ENCODE peak calls at places on chromosomes 4 and X, in seven cellular contexts. One of them, this sample, is unnamed. For H3K4me1, the result is how much of the 10 kb centered on the place peaks cover.

GRCh38 chr4:1211951-1212545 is 36.9 kb downstream of the CTBP1 start:
- DNase-seq in tibial artery: no peak
- DNase-seq in transverse colon: no peak
- DNase-seq in CD8-positive, alpha-beta T cell: no peak
- DNase-seq in kidney: peak
- DNase-seq in aorta: peak
- DNase-seq in thoracic aorta: no peak
- DNase-seq in this sample: no peak

GRCh38 chrX:150575415-150575814 is 7.0 kb downstream of the MTM1 start:
- DNase-seq in tibial artery: no peak
- DNase-seq in transverse colon: peak
- DNase-seq in CD8-positive, alpha-beta T cell: peak
- DNase-seq in kidney: no peak
- DNase-seq in aorta: no peak
- DNase-seq in thoracic aorta: no peak
- DNase-seq in this sample: no peak

GRCh38 chr4:26020896-26021295 is 106.9 kb downstream of the SMIM20 start:
- DNase-seq in tibial artery: no peak
- DNase-seq in transverse colon: no peak
- DNase-seq in CD8-positive, alpha-beta T cell: no peak
- DNase-seq in kidney: no peak
- DNase-seq in aorta: no peak
- DNase-seq in thoracic aorta: no peak
- DNase-seq in this sample: no peak

GRCh38 chr4:70902577-70903281 is 560 bp downstream of the MOB1B start:
- DNase-seq in tibial artery: no peak
- DNase-seq in transverse colon: no peak
- DNase-seq in CD8-positive, alpha-beta T cell: no peak
- DNase-seq in kidney: no peak
- DNase-seq in aorta: no peak
- DNase-seq in thoracic aorta: no peak
- DNase-seq in this sample: no peak

GRCh38 chrX:20418379-20418778 is 151.7 kb upstream of the RPS6KA3 start:
- DNase-seq in tibial artery: no peak
- DNase-seq in transverse colon: no peak
- DNase-seq in CD8-positive, alpha-beta T cell: no peak
- DNase-seq in kidney: no peak
- DNase-seq in aorta: no peak
- DNase-seq in thoracic aorta: no peak
- DNase-seq in this sample: no peak

GRCh38 chr4:139665690-139666529 is at the start of gene MGST2:
- DNase-seq in tibial artery: peak
- DNase-seq in transverse colon: peak
- DNase-seq in CD8-positive, alpha-beta T cell: peak
- DNase-seq in kidney: peak
- DNase-seq in aorta: peak
- DNase-seq in thoracic aorta: no peak
- DNase-seq in this sample: no peak

GRCh38 chr4:137967480-137968190 is 274.5 kb downstream of the SLC7A11 start:
- DNase-seq in tibial artery: no peak
- DNase-seq in transverse colon: no peak
- DNase-seq in CD8-positive, alpha-beta T cell: no peak
- DNase-seq in kidney: no peak
- DNase-seq in aorta: no peak
- DNase-seq in thoracic aorta: no peak
- DNase-seq in this sample: no peak

GRCh38 chr4:169102011-169102410 is 92.0 kb upstream of the CBR4 start:
- DNase-seq in tibial artery: no peak
- DNase-seq in transverse colon: no peak
- DNase-seq in CD8-positive, alpha-beta T cell: no peak
- DNase-seq in kidney: no peak
- DNase-seq in aorta: no peak
- DNase-seq in thoracic aorta: no peak
- DNase-seq in this sample: no peak

GRCh38 chrX:35826503-35826902 is 28.4 kb downstream of the MAGEB16 start:
- DNase-seq in tibial artery: no peak
- DNase-seq in transverse colon: no peak
- DNase-seq in CD8-positive, alpha-beta T cell: no peak
- DNase-seq in kidney: no peak
- DNase-seq in aorta: no peak
- DNase-seq in thoracic aorta: no peak
- DNase-seq in this sample: no peak

GRCh38 chrX:96372313-96373046 is 312.2 kb upstream of the DIAPH2 start:
- DNase-seq in tibial artery: no peak
- DNase-seq in transverse colon: no peak
- DNase-seq in CD8-positive, alpha-beta T cell: no peak
- DNase-seq in kidney: no peak
- DNase-seq in aorta: no peak
- DNase-seq in thoracic aorta: no peak
- DNase-seq in this sample: no peak

GRCh38 chrX:44507292-44507691 is 35.4 kb downstream of the FUNDC1 start:
- DNase-seq in tibial artery: no peak
- DNase-seq in transverse colon: no peak
- DNase-seq in CD8-positive, alpha-beta T cell: no peak
- DNase-seq in kidney: no peak
- DNase-seq in aorta: no peak
- DNase-seq in thoracic aorta: no peak
- DNase-seq in this sample: no peak

GRCh38 chr4:114272226-114272625 is 292.8 kb upstream of the ARSJ start:
- DNase-seq in tibial artery: no peak
- DNase-seq in transverse colon: no peak
- DNase-seq in CD8-positive, alpha-beta T cell: no peak
- DNase-seq in kidney: no peak
- DNase-seq in aorta: no peak
- DNase-seq in thoracic aorta: no peak
- DNase-seq in this sample: no peak

GRCh38 chrX:18973527-18974192 is 10.3 kb downstream of the PHKA2 start:
- DNase-seq in tibial artery: no peak
- DNase-seq in transverse colon: peak
- DNase-seq in CD8-positive, alpha-beta T cell: no peak
- DNase-seq in kidney: no peak
- DNase-seq in aorta: no peak
- DNase-seq in thoracic aorta: no peak
- DNase-seq in this sample: no peak

GRCh38 chrX:17605676-17606075 is 131.6 kb upstream of the SCML1 start:
- DNase-seq in tibial artery: no peak
- DNase-seq in transverse colon: no peak
- DNase-seq in CD8-positive, alpha-beta T cell: no peak
- DNase-seq in kidney: no peak
- DNase-seq in aorta: no peak
- DNase-seq in thoracic aorta: no peak
- DNase-seq in this sample: no peak

GRCh38 chrX:71996826-71997225 is 86.2 kb downstream of the NHSL2 start:
- DNase-seq in tibial artery: peak
- DNase-seq in transverse colon: no peak
- DNase-seq in CD8-positive, alpha-beta T cell: no peak
- DNase-seq in kidney: no peak
- DNase-seq in aorta: peak
- DNase-seq in thoracic aorta: no peak
- DNase-seq in this sample: peak

GRCh38 chr4:102647117-102647516 is 113.7 kb downstream of the MANBA start:
- DNase-seq in tibial artery: no peak
- DNase-seq in transverse colon: no peak
- DNase-seq in CD8-positive, alpha-beta T cell: no peak
- DNase-seq in kidney: no peak
- DNase-seq in aorta: no peak
- DNase-seq in thoracic aorta: no peak
- DNase-seq in this sample: no peak

GRCh38 chr4:71380721-71381120 is 41.9 kb downstream of the SLC4A4 start:
- DNase-seq in tibial artery: no peak
- DNase-seq in transverse colon: no peak
- DNase-seq in CD8-positive, alpha-beta T cell: no peak
- DNase-seq in kidney: no peak
- DNase-seq in aorta: no peak
- DNase-seq in thoracic aorta: no peak
- DNase-seq in this sample: no peak

GRCh38 chr4:119738901-119739300 is 110.3 kb upstream of the PDE5A start:
- DNase-seq in tibial artery: no peak
- DNase-seq in transverse colon: no peak
- DNase-seq in CD8-positive, alpha-beta T cell: no peak
- DNase-seq in kidney: no peak
- DNase-seq in aorta: no peak
- DNase-seq in thoracic aorta: no peak
- DNase-seq in this sample: no peak

GRCh38 chrX:69024931-69025330 is 140.3 kb downstream of the PJA1 start:
- DNase-seq in tibial artery: peak
- DNase-seq in transverse colon: peak
- DNase-seq in CD8-positive, alpha-beta T cell: no peak
- DNase-seq in kidney: peak
- DNase-seq in aorta: peak
- DNase-seq in thoracic aorta: peak
- DNase-seq in this sample: peak

GRCh38 chr4:81565137-81565870 is 93.6 kb upstream of the RASGEF1B start:
- DNase-seq in tibial artery: peak
- DNase-seq in transverse colon: peak
- DNase-seq in CD8-positive, alpha-beta T cell: no peak
- DNase-seq in kidney: peak
- DNase-seq in aorta: peak
- DNase-seq in thoracic aorta: peak
- DNase-seq in this sample: no peak

GRCh38 chrX:42776195-42776594 is 1.8 kb downstream of the PPP1R2C start:
- DNase-seq in tibial artery: no peak
- DNase-seq in transverse colon: no peak
- DNase-seq in CD8-positive, alpha-beta T cell: no peak
- DNase-seq in kidney: no peak
- DNase-seq in aorta: no peak
- DNase-seq in thoracic aorta: no peak
- DNase-seq in this sample: no peak

GRCh38 chrX:103151799-103152198 is 58.9 kb upstream of the NXF3 start:
- DNase-seq in tibial artery: no peak
- DNase-seq in transverse colon: no peak
- DNase-seq in CD8-positive, alpha-beta T cell: no peak
- DNase-seq in kidney: no peak
- DNase-seq in aorta: no peak
- DNase-seq in thoracic aorta: no peak
- DNase-seq in this sample: no peak

GRCh38 chr4:106502106-106502699 is 133.6 kb upstream of the GIMD1 start:
- DNase-seq in tibial artery: peak
- DNase-seq in transverse colon: peak
- DNase-seq in CD8-positive, alpha-beta T cell: peak
- DNase-seq in kidney: no peak
- DNase-seq in aorta: peak
- DNase-seq in thoracic aorta: no peak
- DNase-seq in this sample: no peak

GRCh38 chr4:52780206-52780605 is 29.0 kb upstream of the ERVMER34-1 start:
- DNase-seq in tibial artery: no peak
- DNase-seq in transverse colon: no peak
- DNase-seq in CD8-positive, alpha-beta T cell: no peak
- DNase-seq in kidney: no peak
- DNase-seq in aorta: peak
- DNase-seq in thoracic aorta: no peak
- DNase-seq in this sample: no peak

GRCh38 chrX:79719568-79720231 is 294.9 kb upstream of the TBX22 start:
- DNase-seq in tibial artery: no peak
- DNase-seq in transverse colon: no peak
- DNase-seq in CD8-positive, alpha-beta T cell: no peak
- DNase-seq in kidney: no peak
- DNase-seq in aorta: no peak
- DNase-seq in thoracic aorta: no peak
- DNase-seq in this sample: no peak

DNA sequence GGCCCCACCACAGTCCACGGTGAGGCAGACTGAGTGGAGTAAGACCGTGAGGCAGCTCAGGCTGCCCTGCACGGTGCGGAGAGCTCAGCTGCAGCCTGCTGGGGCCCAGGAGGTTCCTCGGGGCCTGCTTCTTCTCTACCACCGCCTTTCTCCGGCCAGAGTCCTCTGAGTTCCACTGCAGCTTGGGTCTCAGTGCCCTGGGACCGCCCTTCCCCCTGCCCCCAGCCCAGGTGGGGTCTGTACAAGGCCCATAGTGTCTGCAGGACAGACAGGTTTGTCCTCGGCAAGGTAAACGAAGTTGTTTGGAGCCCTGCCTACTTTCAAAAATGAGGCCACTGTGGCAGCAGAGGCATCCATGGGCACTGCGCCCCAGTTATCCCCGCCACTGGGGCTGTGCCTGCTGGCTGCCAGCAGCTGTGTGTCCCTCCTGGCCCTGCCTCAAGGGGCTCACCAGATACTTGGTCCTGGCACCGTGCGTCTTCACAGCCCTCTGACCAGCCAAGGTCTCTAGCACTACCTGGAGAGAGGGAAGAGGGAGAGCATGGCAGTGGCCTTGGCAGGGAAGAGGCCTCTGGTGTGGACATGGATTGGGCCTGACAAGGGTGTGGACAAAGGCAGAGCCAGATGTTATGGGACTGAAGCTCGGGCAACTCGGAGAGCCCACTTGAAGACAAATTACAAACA is 4.0 kb downstream of the IRAK1 start:
- DNase-seq in tibial artery: no peak
- DNase-seq in transverse colon: no peak
- DNase-seq in CD8-positive, alpha-beta T cell: no peak
- DNase-seq in kidney: peak
- DNase-seq in aorta: no peak
- DNase-seq in thoracic aorta: no peak
- DNase-seq in this sample: no peak
- H3K4me1 ChIP-seq in tibial artery: under half
- H3K4me1 ChIP-seq in transverse colon: under half
- H3K4me1 ChIP-seq in CD8-positive, alpha-beta T cell: under half
- H3K4me1 ChIP-seq in kidney: under half
- H3K4me1 ChIP-seq in aorta: under half
- H3K4me1 ChIP-seq in thoracic aorta: under half
- H3K4me1 ChIP-seq in this sample: under half

GRCh38 chr4:4864443-4864939 is 5.0 kb downstream of the MSX1 start:
- DNase-seq in tibial artery: no peak
- DNase-seq in transverse colon: no peak
- DNase-seq in CD8-positive, alpha-beta T cell: no peak
- DNase-seq in kidney: peak
- DNase-seq in aorta: no peak
- DNase-seq in thoracic aorta: no peak
- DNase-seq in this sample: no peak
- H3K4me1 ChIP-seq in tibial artery: half or more
- H3K4me1 ChIP-seq in transverse colon: under half
- H3K4me1 ChIP-seq in CD8-positive, alpha-beta T cell: under half
- H3K4me1 ChIP-seq in kidney: under half
- H3K4me1 ChIP-seq in aorta: under half
- H3K4me1 ChIP-seq in thoracic aorta: under half
- H3K4me1 ChIP-seq in this sample: under half

GRCh38 chrX:118522230-118522926 is 26.8 kb downstream of the DOCK11 start:
- DNase-seq in tibial artery: no peak
- DNase-seq in transverse colon: no peak
- DNase-seq in CD8-positive, alpha-beta T cell: no peak
- DNase-seq in kidney: no peak
- DNase-seq in aorta: no peak
- DNase-seq in thoracic aorta: no peak
- DNase-seq in this sample: no peak
- H3K4me1 ChIP-seq in tibial artery: half or more
- H3K4me1 ChIP-seq in transverse colon: under half
- H3K4me1 ChIP-seq in CD8-positive, alpha-beta T cell: half or more
- H3K4me1 ChIP-seq in kidney: under half
- H3K4me1 ChIP-seq in aorta: under half
- H3K4me1 ChIP-seq in thoracic aorta: half or more
- H3K4me1 ChIP-seq in this sample: under half

GRCh38 chrX:45681891-45682290 is 481.2 kb upstream of the DIPK2B start:
- DNase-seq in tibial artery: no peak
- DNase-seq in transverse colon: no peak
- DNase-seq in CD8-positive, alpha-beta T cell: no peak
- DNase-seq in kidney: no peak
- DNase-seq in aorta: no peak
- DNase-seq in thoracic aorta: no peak
- DNase-seq in this sample: no peak
- H3K4me1 ChIP-seq in tibial artery: under half
- H3K4me1 ChIP-seq in transverse colon: under half
- H3K4me1 ChIP-seq in CD8-positive, alpha-beta T cell: under half
- H3K4me1 ChIP-seq in kidney: under half
- H3K4me1 ChIP-seq in aorta: under half
- H3K4me1 ChIP-seq in thoracic aorta: under half
- H3K4me1 ChIP-seq in this sample: under half

This sample was measured in vagina.